ENCODE peak calls at places on chromosomes 16 and 17, in six cellular contexts. W is K562, P is A549, C is endothelial cell of umbilical vein, M is GM12878, E is HepG2. L is an unnamed sample.

GRCh38 chr16:50747206-50747956 is 5.5 kb downstream of the CYLD start:
- DNase-seq in E (peak), C (peak), W (no peak), P (peak), M (peak), L (peak)

GRCh38 chr16:11586375-11586855 is 304 bp downstream of the LITAF start:
- DNase-seq in E (no peak), P (no peak), C (no peak), W (no peak), M (no peak), L (no peak)

GRCh38 chr17:36740157-36740556 is 138.8 kb downstream of the MRM1 start:
- DNase-seq in W (no peak), C (no peak), P (no peak), E (no peak), M (no peak), L (no peak)

GRCh38 chr17:29590979-29591736 is 1.7 kb upstream of the GIT1 start:
- DNase-seq in W (peak), E (peak), P (peak), C (no peak), M (no peak), L (no peak)

GRCh38 chr17:60535382-60536279 is 9.6 kb upstream of the APPBP2 start:
- DNase-seq in M (no peak), P (no peak), C (no peak), E (no peak), W (no peak), L (no peak)

GRCh38 chr17:76704799-76705198 is 6.0 kb downstream of the MXRA7 start:
- DNase-seq in E (no peak), M (no peak), P (no peak), C (no peak), W (no peak), L (no peak)

GRCh38 chr16:75801307-75801706 is 75.0 kb upstream of the CPHXL start:
- DNase-seq in W (no peak), C (no peak), P (no peak), E (no peak), M (no peak), L (peak)

GRCh38 chr16:17780181-17780580 is 309.4 kb upstream of the XYLT1 start:
- DNase-seq in P (no peak), E (no peak), C (no peak), M (no peak), W (no peak), L (no peak)

GRCh38 chr16:75389096-75389692 is 44.1 kb downstream of the CFDP1 start:
- DNase-seq in M (no peak), W (no peak), E (no peak), P (no peak), C (no peak), L (no peak)

GRCh38 chr17:39270923-39271322 is 45.2 kb upstream of the STAC2 start:
- DNase-seq in M (no peak), P (peak), C (peak), E (no peak), W (no peak), L (peak)

GRCh38 chr16:49470550-49470949 is 96.9 kb downstream of the C16orf78 start:
- DNase-seq in C (no peak), P (no peak), W (no peak), E (no peak), M (no peak), L (no peak)

DNA sequence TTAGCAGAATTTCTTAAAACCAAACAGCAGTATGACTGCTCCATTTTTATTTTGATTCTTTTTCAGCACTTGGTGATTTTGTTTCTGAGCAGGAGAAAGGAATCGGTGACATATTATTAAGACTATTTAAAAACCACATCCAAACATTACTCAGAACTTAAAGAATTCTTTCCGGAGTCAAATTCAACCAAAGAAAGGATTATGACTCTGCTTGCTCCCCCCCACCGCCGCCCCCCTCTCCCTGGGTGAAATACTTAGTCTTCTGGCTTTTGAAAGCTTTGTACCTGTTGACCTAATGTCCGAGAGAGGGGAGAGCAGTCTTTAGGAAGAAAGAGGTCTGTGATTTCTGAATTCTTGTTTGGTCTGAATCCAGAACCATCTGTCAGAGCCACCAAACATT is 17.9 kb upstream of the COL1A1 start:
- DNase-seq in C (no peak), P (peak), E (peak), W (no peak), M (no peak), L (no peak)
- TF ChIP-seq POLR2A in C (no peak), P (no peak), E (no peak), W (no peak), M (no peak), L (no peak)

DNA sequence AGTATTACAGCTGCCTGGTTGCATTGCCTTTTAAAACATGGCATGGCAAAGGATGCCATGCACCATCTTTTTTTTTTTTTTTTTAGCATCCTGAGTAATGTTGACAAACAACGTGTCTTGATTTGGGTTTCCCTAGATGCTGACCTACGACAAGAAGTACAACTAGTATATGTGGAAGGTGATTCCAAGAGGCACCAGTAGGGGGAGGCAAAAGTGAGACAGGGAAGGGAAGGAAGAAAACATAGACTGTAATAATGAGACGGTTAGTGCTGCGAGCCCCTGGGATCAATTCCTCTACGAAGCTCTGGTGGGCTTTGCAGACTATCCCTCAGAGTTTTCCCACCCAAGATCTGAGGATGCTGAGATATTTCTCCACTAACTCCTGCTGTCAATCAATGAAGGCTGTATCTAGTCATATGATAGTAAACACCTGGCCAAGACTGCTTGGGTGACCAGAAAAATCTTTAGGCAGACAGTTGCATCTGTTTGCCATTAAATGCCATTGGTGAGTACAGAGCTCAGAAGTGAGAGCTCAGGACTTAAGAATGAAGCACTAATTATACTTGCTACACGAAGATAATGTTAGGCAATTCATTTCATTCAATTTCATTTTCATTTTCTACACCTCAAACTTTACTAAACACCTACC is 458.6 kb upstream of the GOT2 start:
- DNase-seq in W (no peak), E (peak), M (no peak), C (peak), P (peak), L (peak)
- TF ChIP-seq CTCF in W (peak), E (peak), M (peak), C (peak), P (peak), L (peak)

DNA sequence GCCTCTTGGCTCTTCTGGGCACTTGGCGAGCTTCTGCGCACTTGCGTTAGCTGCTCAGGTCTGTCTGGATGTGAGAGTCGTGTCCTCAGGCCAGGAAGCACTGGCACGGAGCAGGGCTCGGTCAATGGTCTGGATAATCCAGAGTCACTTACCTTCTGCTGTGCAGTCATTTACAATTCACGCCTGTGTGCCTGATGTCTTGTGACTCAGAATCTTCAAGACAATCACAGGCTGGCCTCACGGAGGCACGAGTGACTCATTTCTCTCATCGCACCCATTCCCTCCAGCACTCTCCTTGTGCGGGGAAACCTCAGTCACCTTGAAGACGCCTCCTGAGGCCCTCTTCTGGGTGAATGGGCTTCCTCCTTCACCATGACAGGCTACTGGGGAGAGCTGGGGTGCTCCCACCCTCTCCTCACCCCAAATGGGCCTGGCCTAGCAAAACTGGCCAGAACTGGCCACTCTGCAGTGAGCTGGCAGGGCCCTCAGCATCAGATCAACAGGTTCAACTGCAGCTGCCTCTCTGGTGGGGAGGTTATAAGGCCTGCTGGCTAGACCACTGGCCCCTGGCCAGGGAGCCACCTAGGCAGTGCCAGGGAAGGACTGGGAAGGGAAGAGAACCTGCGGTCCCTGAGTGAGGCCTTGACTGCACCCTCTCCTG is 1.9 kb upstream of the CAPN15 start:
- DNase-seq in E (no peak), P (peak), C (peak), W (no peak), M (peak), L (peak)
- TF ChIP-seq MYC in E (no peak), P (no peak), C (no peak), W (no peak), M (no peak), L (no peak)

GRCh38 chr17:17682293-17682736 is 1.1 kb downstream of the RAI1 start:
- DNase-seq in W (peak), E (no peak), P (peak), M (no peak), C (peak), L (peak)
- TF ChIP-seq POLR2A in W (no peak), E (peak), P (peak), M (peak), C (no peak), L (peak)

DNA sequence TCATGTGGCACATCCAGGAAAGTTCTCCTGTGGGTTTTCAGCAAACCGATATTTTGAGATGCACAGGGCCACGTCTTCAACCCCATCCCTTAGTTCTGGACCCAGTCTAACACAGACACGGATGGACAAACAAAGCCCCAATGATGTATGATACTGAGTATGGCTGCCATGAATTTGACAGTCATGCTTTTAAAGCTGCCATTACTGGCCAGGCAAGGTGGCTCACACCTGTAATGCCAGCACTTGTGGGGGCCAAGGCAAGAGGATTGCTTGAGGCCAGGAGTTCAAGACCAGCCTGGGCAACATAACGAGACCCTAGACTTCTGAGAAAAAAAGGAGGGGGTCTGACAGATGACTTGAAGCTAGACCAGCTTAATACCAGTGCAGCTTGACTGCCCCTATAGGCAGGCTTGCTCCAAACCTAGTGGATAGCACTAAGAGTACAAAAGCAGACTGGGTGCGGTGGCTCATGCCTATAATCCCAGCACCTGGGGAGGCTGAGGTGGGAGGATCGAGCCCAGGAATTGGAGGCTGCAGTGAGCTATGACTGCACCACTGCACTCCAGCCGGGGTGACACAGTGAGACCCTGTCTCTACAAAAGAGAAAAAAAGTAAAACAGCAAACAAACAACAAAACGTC is 10.8 kb upstream of the ZNF629 start:
- DNase-seq in P (peak), W (no peak), E (peak), C (no peak), M (no peak), L (no peak)
- TF ChIP-seq CTCF in P (no peak), W (peak), E (peak), C (peak), M (peak), L (peak)

GRCh38 chr16:86697715-86698114 is 119.4 kb downstream of the FOXL1 start:
- DNase-seq in C (peak), W (no peak), M (no peak), P (no peak), E (no peak), L (no peak)
- TF ChIP-seq MYC in C (no peak), W (no peak), M (no peak), P (no peak), E (no peak), L (no peak)

GRCh38 chr16:85934210-85934609 is 35.2 kb downstream of the IRF8 start:
- DNase-seq in P (no peak), M (no peak), W (no peak), C (no peak), E (no peak), L (no peak)

GRCh38 chr16:85940214-85940613 is 41.3 kb downstream of the IRF8 start:
- DNase-seq in E (peak), P (peak), C (no peak), W (no peak), M (no peak), L (no peak)

GRCh38 chr16:85935391-85935956 is 36.5 kb downstream of the IRF8 start:
- DNase-seq in W (no peak), C (no peak), E (no peak), M (no peak), P (no peak), L (no peak)

GRCh38 chr16:85936761-85937343 is 37.9 kb downstream of the IRF8 start:
- DNase-seq in P (no peak), C (no peak), W (no peak), M (no peak), E (no peak), L (no peak)

DNA sequence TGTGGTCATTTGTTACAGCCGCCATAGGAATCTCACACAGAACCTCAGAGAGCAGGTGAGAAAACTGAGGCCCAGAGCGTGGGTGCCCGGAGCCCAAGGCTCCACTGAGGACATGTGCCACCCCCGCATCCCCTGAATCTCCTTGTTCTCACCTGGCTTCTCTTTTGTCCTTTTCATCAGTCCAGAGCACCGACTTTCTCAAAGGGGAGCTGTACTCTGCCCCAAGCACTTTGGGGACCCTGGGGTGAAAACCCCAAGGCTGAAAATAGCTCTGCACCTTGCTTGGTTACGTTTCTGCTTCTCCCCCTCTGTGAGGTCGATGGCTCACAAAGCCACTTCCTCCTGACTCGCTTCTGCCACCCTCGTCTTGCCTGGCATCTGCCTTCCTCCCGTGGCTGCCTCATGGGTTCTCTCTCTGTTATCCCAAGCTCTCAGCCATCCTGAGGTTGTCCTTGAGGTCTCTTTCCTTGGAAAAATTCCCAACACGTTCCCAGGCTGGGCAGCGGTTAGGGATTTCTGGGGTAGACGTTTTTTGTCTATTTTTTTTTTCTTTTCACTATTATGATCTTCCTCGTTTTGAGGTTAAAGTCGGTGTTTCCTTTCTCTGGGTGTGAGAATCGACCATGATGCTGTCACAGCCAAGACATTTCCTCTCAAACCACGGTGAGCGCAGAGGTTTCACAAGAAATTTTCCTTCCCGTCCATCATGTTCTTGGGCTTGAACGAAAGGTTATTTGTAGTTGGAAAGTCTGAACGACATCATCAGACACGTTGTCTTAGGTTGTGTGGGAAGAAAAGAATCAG is 37.2 kb downstream of the IRF8 start:
- DNase-seq in P (no peak), E (no peak), W (no peak), M (peak), C (no peak), L (peak)
- TF ChIP-seq POLR2A in P (no peak), E (no peak), W (no peak), M (peak), C (no peak), L (no peak)

DNA sequence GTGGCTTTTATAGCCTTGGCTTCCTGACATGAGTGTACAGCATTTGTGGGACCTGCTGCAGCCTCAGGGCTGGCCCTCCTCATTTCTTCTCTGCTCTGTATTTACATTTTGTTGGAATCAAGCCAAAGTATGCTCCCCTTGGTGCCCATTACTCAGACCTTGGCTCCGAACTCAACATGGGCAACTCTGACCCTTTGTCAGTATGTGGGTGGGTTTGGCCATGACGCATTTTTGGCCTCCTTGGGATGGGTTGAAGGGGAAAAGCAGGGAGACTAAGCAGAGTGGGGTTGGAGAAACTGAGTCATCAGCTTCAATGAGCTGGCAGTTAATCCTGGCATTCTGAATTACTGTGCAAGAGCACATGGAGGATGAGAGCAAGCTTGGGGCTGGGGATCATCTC is 119.1 kb upstream of the EEF2KMT start:
- DNase-seq in C (no peak), W (no peak), E (no peak), M (no peak), P (no peak), L (no peak)
- TF ChIP-seq CTCF in C (no peak), W (no peak), E (no peak), M (no peak), P (no peak), L (no peak)

L was measured in NB4.